ENCODE peak calls at places on chromosomes 13 and 19, in six cellular contexts. One of them, this sample, is unnamed.

GRCh38 chr19:8366961-8367326 is 3.0 kb downstream of the ANGPTL4 start:
- DNase-seq in body of pancreas: peak
- DNase-seq in PC-3: no peak
- DNase-seq in HCT116: no peak
- DNase-seq in neural crest cell: no peak
- DNase-seq in mesothelial cell of epicardium: no peak
- DNase-seq in this sample: peak

GRCh38 chr13:53242015-53242414 is 213.4 kb downstream of the OLFM4 start:
- DNase-seq in neural crest cell: no peak
- DNase-seq in body of pancreas: no peak
- DNase-seq in mesothelial cell of epicardium: no peak
- DNase-seq in HCT116: no peak
- DNase-seq in PC-3: no peak
- DNase-seq in this sample: no peak

GRCh38 chr19:5424192-5424973 is 30.8 kb upstream of the ZNRF4 start:
- DNase-seq in PC-3: no peak
- DNase-seq in HCT116: no peak
- DNase-seq in mesothelial cell of epicardium: no peak
- DNase-seq in neural crest cell: no peak
- DNase-seq in body of pancreas: no peak
- DNase-seq in this sample: no peak

GRCh38 chr19:13154241-13154778 is 4.1 kb downstream of the IER2 start:
- DNase-seq in PC-3: peak
- DNase-seq in body of pancreas: peak
- DNase-seq in mesothelial cell of epicardium: peak
- DNase-seq in HCT116: no peak
- DNase-seq in neural crest cell: peak
- DNase-seq in this sample: peak

GRCh38 chr19:15433519-15434069 is 14.8 kb upstream of the AKAP8L start:
- DNase-seq in mesothelial cell of epicardium: no peak
- DNase-seq in body of pancreas: no peak
- DNase-seq in neural crest cell: no peak
- DNase-seq in HCT116: no peak
- DNase-seq in PC-3: no peak
- DNase-seq in this sample: no peak

GRCh38 chr13:112881656-112882554 is 87.1 kb upstream of the MCF2L start:
- DNase-seq in mesothelial cell of epicardium: no peak
- DNase-seq in HCT116: no peak
- DNase-seq in body of pancreas: no peak
- DNase-seq in neural crest cell: no peak
- DNase-seq in PC-3: no peak
- DNase-seq in this sample: no peak

GRCh38 chr13:26706381-26706780 is 54.2 kb downstream of the GPR12 start:
- DNase-seq in neural crest cell: no peak
- DNase-seq in mesothelial cell of epicardium: no peak
- DNase-seq in HCT116: no peak
- DNase-seq in body of pancreas: no peak
- DNase-seq in PC-3: no peak
- DNase-seq in this sample: no peak

GRCh38 chr13:37360556-37360955 is 238.0 kb downstream of the POSTN start:
- DNase-seq in HCT116: no peak
- DNase-seq in mesothelial cell of epicardium: no peak
- DNase-seq in body of pancreas: no peak
- DNase-seq in neural crest cell: no peak
- DNase-seq in PC-3: no peak
- DNase-seq in this sample: peak

GRCh38 chr19:50759886-50760285 is 10.4 kb upstream of the GPR32 start:
- DNase-seq in PC-3: peak
- DNase-seq in HCT116: peak
- DNase-seq in mesothelial cell of epicardium: no peak
- DNase-seq in body of pancreas: no peak
- DNase-seq in neural crest cell: no peak
- DNase-seq in this sample: peak

GRCh38 chr13:106426909-106427308 is 108.6 kb downstream of the EFNB2 start:
- DNase-seq in neural crest cell: no peak
- DNase-seq in PC-3: no peak
- DNase-seq in body of pancreas: no peak
- DNase-seq in mesothelial cell of epicardium: no peak
- DNase-seq in HCT116: no peak
- DNase-seq in this sample: no peak

GRCh38 chr13:27338816-27339215 is 68.2 kb downstream of the RASL11A start:
- DNase-seq in body of pancreas: no peak
- DNase-seq in mesothelial cell of epicardium: no peak
- DNase-seq in neural crest cell: no peak
- DNase-seq in PC-3: no peak
- DNase-seq in HCT116: peak
- DNase-seq in this sample: no peak

GRCh38 chr13:66660013-66660804 is 569.9 kb downstream of the PCDH9 start:
- DNase-seq in PC-3: peak
- DNase-seq in body of pancreas: no peak
- DNase-seq in mesothelial cell of epicardium: no peak
- DNase-seq in HCT116: no peak
- DNase-seq in neural crest cell: no peak
- DNase-seq in this sample: peak

GRCh38 chr13:39788097-39788496 is 132.6 kb downstream of the COG6 start:
- DNase-seq in body of pancreas: no peak
- DNase-seq in HCT116: no peak
- DNase-seq in mesothelial cell of epicardium: no peak
- DNase-seq in neural crest cell: no peak
- DNase-seq in PC-3: no peak
- DNase-seq in this sample: no peak

GRCh38 chr13:96052655-96053002 is 572 bp downstream of the UGGT2 start:
- DNase-seq in PC-3: peak
- DNase-seq in neural crest cell: no peak
- DNase-seq in mesothelial cell of epicardium: no peak
- DNase-seq in HCT116: peak
- DNase-seq in body of pancreas: no peak
- DNase-seq in this sample: peak

GRCh38 chr19:15836595-15837398 is 21.3 kb upstream of the OR10H1 start:
- DNase-seq in PC-3: peak
- DNase-seq in neural crest cell: no peak
- DNase-seq in body of pancreas: peak
- DNase-seq in mesothelial cell of epicardium: no peak
- DNase-seq in HCT116: peak
- DNase-seq in this sample: peak

GRCh38 chr13:42078113-42078769 is 29.8 kb downstream of the DGKH start:
- DNase-seq in body of pancreas: peak
- DNase-seq in HCT116: no peak
- DNase-seq in mesothelial cell of epicardium: no peak
- DNase-seq in PC-3: no peak
- DNase-seq in neural crest cell: no peak
- DNase-seq in this sample: no peak
- TF ChIP-seq CTCF in body of pancreas: no peak
- TF ChIP-seq CTCF in HCT116: no peak
- TF ChIP-seq CTCF in mesothelial cell of epicardium: no peak
- TF ChIP-seq CTCF in PC-3: no peak
- TF ChIP-seq CTCF in neural crest cell: no peak
- TF ChIP-seq CTCF in this sample: no peak

DNA sequence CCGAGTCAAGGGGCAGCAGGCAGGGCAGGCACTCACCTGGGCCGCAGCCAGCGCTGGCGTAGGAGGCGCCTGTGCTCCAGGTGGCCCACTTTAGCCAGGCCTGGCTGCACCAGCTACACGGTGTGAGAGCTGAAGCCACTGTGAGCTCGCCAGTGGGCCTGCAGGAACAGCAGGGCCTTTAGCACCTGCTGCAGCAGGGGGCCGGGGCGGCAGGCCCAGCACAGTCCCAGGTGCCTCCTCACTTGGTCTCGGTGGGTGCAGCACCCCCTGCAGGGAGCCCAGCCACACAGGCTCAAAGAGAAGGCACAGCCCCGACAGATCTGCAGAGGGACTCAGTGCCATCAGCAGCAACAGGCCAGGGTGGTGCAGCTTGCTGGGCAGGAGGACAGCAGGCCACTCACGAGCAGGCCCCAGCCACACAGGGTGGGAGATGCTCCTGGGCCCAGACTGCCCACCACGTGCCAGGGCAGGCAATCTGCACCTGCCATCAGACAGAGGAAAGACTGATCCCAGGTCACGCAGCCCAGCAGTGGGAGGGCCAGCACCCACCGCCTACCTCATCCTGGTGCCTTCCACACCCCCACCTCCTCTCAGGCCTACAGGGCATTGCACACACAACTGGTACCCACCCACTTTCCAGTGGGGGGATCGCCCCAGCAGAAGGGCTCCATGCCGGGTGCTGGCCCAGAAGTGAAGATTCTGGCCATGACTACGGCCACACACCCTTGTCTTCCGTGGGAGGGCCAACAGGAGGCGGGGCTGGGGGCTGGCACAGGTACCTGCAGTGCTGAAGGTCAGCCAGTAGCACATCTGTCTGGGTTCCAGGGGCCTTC is 15.8 kb downstream of the ARHGAP33 start:
- DNase-seq in mesothelial cell of epicardium: no peak
- DNase-seq in PC-3: no peak
- DNase-seq in body of pancreas: peak
- DNase-seq in neural crest cell: no peak
- DNase-seq in HCT116: no peak
- DNase-seq in this sample: peak
- TF ChIP-seq CTCF in mesothelial cell of epicardium: no peak
- TF ChIP-seq CTCF in PC-3: peak
- TF ChIP-seq CTCF in body of pancreas: no peak
- TF ChIP-seq CTCF in neural crest cell: no peak
- TF ChIP-seq CTCF in HCT116: peak
- TF ChIP-seq CTCF in this sample: no peak

DNA sequence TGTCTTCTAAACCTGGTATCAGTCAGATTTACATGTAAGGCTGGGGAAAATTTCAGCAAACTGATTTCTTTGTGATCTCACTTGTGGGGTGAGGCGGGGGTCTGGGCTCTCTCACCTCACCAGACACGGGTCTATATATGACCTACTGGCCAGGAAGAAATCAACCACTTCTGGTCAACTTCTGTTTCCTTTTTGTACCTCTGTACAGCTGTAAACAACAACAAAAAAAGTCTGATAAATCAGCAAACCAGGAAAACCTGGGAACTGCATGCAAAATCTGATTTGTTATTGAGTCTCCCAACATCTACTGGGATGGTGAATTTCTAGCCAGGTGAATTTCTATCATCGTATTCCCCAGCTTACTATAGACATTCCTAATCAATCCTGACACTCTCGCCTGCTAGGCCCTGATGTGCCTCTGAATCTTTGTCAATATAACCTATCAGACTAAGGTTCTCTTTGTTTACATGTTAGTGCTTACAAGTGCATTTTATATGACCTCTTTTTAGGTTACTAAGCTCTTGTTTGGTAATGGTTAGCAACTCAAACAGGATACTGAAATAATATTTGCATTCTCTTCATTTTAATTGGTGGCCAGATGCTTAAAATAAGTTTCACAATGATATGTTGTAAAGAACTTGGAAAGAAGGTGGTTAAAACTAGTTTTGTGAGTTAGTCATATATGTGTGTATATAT is 77.7 kb downstream of the LRRC63 start:
- DNase-seq in PC-3: peak
- DNase-seq in HCT116: no peak
- DNase-seq in body of pancreas: no peak
- DNase-seq in mesothelial cell of epicardium: no peak
- DNase-seq in neural crest cell: no peak
- DNase-seq in this sample: no peak
- TF ChIP-seq CTCF in PC-3: no peak
- TF ChIP-seq CTCF in HCT116: no peak
- TF ChIP-seq CTCF in body of pancreas: no peak
- TF ChIP-seq CTCF in mesothelial cell of epicardium: no peak
- TF ChIP-seq CTCF in neural crest cell: no peak
- TF ChIP-seq CTCF in this sample: peak

GRCh38 chr13:28822161-28822560 is 2.0 kb downstream of the MTUS2 start:
- DNase-seq in HCT116: no peak
- DNase-seq in PC-3: no peak
- DNase-seq in neural crest cell: no peak
- DNase-seq in body of pancreas: no peak
- DNase-seq in mesothelial cell of epicardium: no peak
- DNase-seq in this sample: peak

GRCh38 chr13:28819046-28819747 is 942 bp upstream of the MTUS2 start:
- DNase-seq in body of pancreas: no peak
- DNase-seq in neural crest cell: peak
- DNase-seq in PC-3: peak
- DNase-seq in HCT116: no peak
- DNase-seq in mesothelial cell of epicardium: no peak
- DNase-seq in this sample: no peak

GRCh38 chr13:28822801-28823200 is 2.7 kb downstream of the MTUS2 start:
- DNase-seq in HCT116: no peak
- DNase-seq in neural crest cell: no peak
- DNase-seq in mesothelial cell of epicardium: no peak
- DNase-seq in body of pancreas: no peak
- DNase-seq in PC-3: no peak
- DNase-seq in this sample: no peak

GRCh38 chr13:28819748-28820098 is 416 bp upstream of the MTUS2 start:
- DNase-seq in neural crest cell: peak
- DNase-seq in PC-3: peak
- DNase-seq in HCT116: no peak
- DNase-seq in body of pancreas: peak
- DNase-seq in mesothelial cell of epicardium: peak
- DNase-seq in this sample: peak

GRCh38 chr13:28820099-28821051 is at the start of gene MTUS2:
- DNase-seq in neural crest cell: peak
- DNase-seq in body of pancreas: peak
- DNase-seq in HCT116: no peak
- DNase-seq in mesothelial cell of epicardium: no peak
- DNase-seq in PC-3: no peak
- DNase-seq in this sample: peak
- TF ChIP-seq CTCF in neural crest cell: no peak
- TF ChIP-seq CTCF in body of pancreas: no peak
- TF ChIP-seq CTCF in HCT116: no peak
- TF ChIP-seq CTCF in mesothelial cell of epicardium: no peak
- TF ChIP-seq CTCF in PC-3: no peak
- TF ChIP-seq CTCF in this sample: no peak